ENCODE peak calls at places on chromosomes 5 and 9, in five cellular contexts. One of them, this sample, is unnamed.

GRCh38 chr9:81557957-81558791 is 131.2 kb downstream of the TLE1 start:
- DNase-seq in choroid plexus epithelial cell: peak; percentile 79
- DNase-seq in GM12864: no peak
- DNase-seq in GM23338: no peak
- DNase-seq in adrenal gland: no peak
- DNase-seq in this sample: peak; percentile 46

GRCh38 chr9:126752881-126753670 is 51.8 kb upstream of the ZBTB43 start:
- DNase-seq in GM12864: no peak
- DNase-seq in GM23338: no peak
- DNase-seq in adrenal gland: no peak
- DNase-seq in choroid plexus epithelial cell: no peak
- DNase-seq in this sample: peak; percentile 94

GRCh38 chr5:152584103-152584502 is 179.0 kb upstream of the NMUR2 start:
- DNase-seq in choroid plexus epithelial cell: no peak
- DNase-seq in adrenal gland: no peak
- DNase-seq in GM23338: no peak
- DNase-seq in GM12864: no peak
- DNase-seq in this sample: no peak

GRCh38 chr5:56177134-56177533 is 56.0 kb downstream of the ANKRD55 start:
- DNase-seq in GM23338: no peak
- DNase-seq in adrenal gland: no peak
- DNase-seq in GM12864: no peak
- DNase-seq in choroid plexus epithelial cell: no peak
- DNase-seq in this sample: no peak

GRCh38 chr9:123484130-123484529 is 128.1 kb downstream of the CRB2 start:
- DNase-seq in adrenal gland: no peak
- DNase-seq in choroid plexus epithelial cell: no peak
- DNase-seq in GM12864: no peak
- DNase-seq in GM23338: no peak
- DNase-seq in this sample: no peak

GRCh38 chr5:133641683-133642082 is 29.3 kb upstream of the FSTL4 start:
- DNase-seq in adrenal gland: no peak
- DNase-seq in GM12864: no peak
- DNase-seq in choroid plexus epithelial cell: no peak
- DNase-seq in GM23338: no peak
- DNase-seq in this sample: no peak

GRCh38 chr5:21862986-21863385 is 990.2 kb downstream of the CDH12 start:
- DNase-seq in adrenal gland: no peak
- DNase-seq in GM12864: no peak
- DNase-seq in GM23338: no peak
- DNase-seq in choroid plexus epithelial cell: no peak
- DNase-seq in this sample: no peak

GRCh38 chr9:131739192-131739961 is 499 bp downstream of the RAPGEF1 start:
- DNase-seq in GM23338: peak; percentile 57
- DNase-seq in adrenal gland: peak; percentile 53
- DNase-seq in GM12864: no peak
- DNase-seq in choroid plexus epithelial cell: no peak
- DNase-seq in this sample: no peak

GRCh38 chr9:133615101-133615896 is 6.1 kb upstream of the FAM163B start:
- DNase-seq in GM23338: no peak
- DNase-seq in GM12864: no peak
- DNase-seq in choroid plexus epithelial cell: no peak
- DNase-seq in adrenal gland: no peak
- DNase-seq in this sample: no peak

GRCh38 chr9:130297371-130297770 is 31.8 kb downstream of the HMCN2 start:
- DNase-seq in adrenal gland: no peak
- DNase-seq in choroid plexus epithelial cell: no peak
- DNase-seq in GM23338: no peak
- DNase-seq in GM12864: no peak
- DNase-seq in this sample: no peak

GRCh38 chr5:172849636-172850453 is 15.8 kb downstream of the ERGIC1 start:
- DNase-seq in GM23338: no peak
- DNase-seq in adrenal gland: peak; percentile 48
- DNase-seq in GM12864: peak; percentile 42
- DNase-seq in choroid plexus epithelial cell: no peak
- DNase-seq in this sample: peak; percentile 81

GRCh38 chr9:69198526-69199250 is 24.6 kb downstream of the TJP2 start:
- DNase-seq in adrenal gland: no peak
- DNase-seq in choroid plexus epithelial cell: no peak
- DNase-seq in GM23338: no peak
- DNase-seq in GM12864: no peak
- DNase-seq in this sample: no peak

GRCh38 chr5:7087719-7088297 is 308.1 kb upstream of the ADCY2 start:
- DNase-seq in adrenal gland: no peak
- DNase-seq in GM12864: no peak
- DNase-seq in GM23338: no peak
- DNase-seq in choroid plexus epithelial cell: no peak
- DNase-seq in this sample: no peak

GRCh38 chr5:65087154-65087553 is 318.4 kb downstream of the CWC27 start:
- DNase-seq in adrenal gland: no peak
- DNase-seq in GM12864: no peak
- DNase-seq in choroid plexus epithelial cell: no peak
- DNase-seq in GM23338: no peak
- DNase-seq in this sample: no peak

GRCh38 chr9:129242191-129242953 is 64.3 kb upstream of the IER5L start:
- DNase-seq in GM23338: peak; percentile 51
- DNase-seq in adrenal gland: no peak
- DNase-seq in choroid plexus epithelial cell: no peak
- DNase-seq in GM12864: no peak
- DNase-seq in this sample: no peak

GRCh38 chr9:127904888-127905728 is 5.7 kb upstream of the ST6GALNAC6 start:
- DNase-seq in choroid plexus epithelial cell: no peak
- DNase-seq in GM23338: no peak
- DNase-seq in GM12864: peak; percentile 49
- DNase-seq in adrenal gland: no peak
- DNase-seq in this sample: no peak

GRCh38 chr9:133968966-133969617 is 23.0 kb downstream of the VAV2 start:
- DNase-seq in GM12864: no peak
- DNase-seq in adrenal gland: no peak
- DNase-seq in GM23338: no peak
- DNase-seq in choroid plexus epithelial cell: no peak
- DNase-seq in this sample: peak; percentile 29

GRCh38 chr9:18632624-18633407 is 158.9 kb downstream of the ADAMTSL1 start:
- DNase-seq in GM23338: no peak
- DNase-seq in choroid plexus epithelial cell: peak; percentile 95
- DNase-seq in adrenal gland: peak; percentile 59
- DNase-seq in GM12864: no peak
- DNase-seq in this sample: peak; percentile 69

GRCh38 chr9:5552301-5552700 is 42.0 kb downstream of the PDCD1LG2 start:
- DNase-seq in choroid plexus epithelial cell: no peak
- DNase-seq in GM12864: no peak
- DNase-seq in GM23338: no peak
- DNase-seq in adrenal gland: no peak
- DNase-seq in this sample: peak; percentile 69

GRCh38 chr5:56900395-56900794 is 9.0 kb upstream of the SETD9 start:
- DNase-seq in GM23338: no peak
- DNase-seq in adrenal gland: no peak
- DNase-seq in GM12864: no peak
- DNase-seq in choroid plexus epithelial cell: peak; percentile 47
- DNase-seq in this sample: peak; percentile 34

GRCh38 chr9:93709600-93710369 is 133.4 kb downstream of the PHF2 start:
- DNase-seq in choroid plexus epithelial cell: no peak
- DNase-seq in adrenal gland: no peak
- DNase-seq in GM12864: no peak
- DNase-seq in GM23338: no peak
- DNase-seq in this sample: no peak

GRCh38 chr5:163506726-163507125 is 1.3 kb downstream of the MAT2B start:
- DNase-seq in adrenal gland: no peak
- DNase-seq in GM23338: no peak
- DNase-seq in choroid plexus epithelial cell: peak; percentile 58
- DNase-seq in GM12864: no peak
- DNase-seq in this sample: peak; percentile 64

GRCh38 chr5:121144764-121145163 is 680.7 kb downstream of the PRR16 start:
- DNase-seq in choroid plexus epithelial cell: peak; percentile 16
- DNase-seq in GM23338: no peak
- DNase-seq in adrenal gland: no peak
- DNase-seq in GM12864: no peak
- DNase-seq in this sample: peak; percentile 53

GRCh38 chr9:134959971-134960310 is 42.2 kb upstream of the FCN1 start:
- DNase-seq in GM23338: no peak
- DNase-seq in adrenal gland: no peak
- DNase-seq in GM12864: no peak
- DNase-seq in choroid plexus epithelial cell: no peak
- DNase-seq in this sample: no peak

GRCh38 chr5:337565-338130 is 16.1 kb downstream of the AHRR start:
- DNase-seq in GM12864: no peak
- DNase-seq in GM23338: peak; percentile 80
- DNase-seq in choroid plexus epithelial cell: peak; percentile 64
- DNase-seq in adrenal gland: no peak
- DNase-seq in this sample: peak; percentile 56

GRCh38 chr5:135951807-135952206 is 3.0 kb downstream of the LECT2 start:
- DNase-seq in choroid plexus epithelial cell: no peak
- DNase-seq in GM23338: no peak
- DNase-seq in GM12864: no peak
- DNase-seq in adrenal gland: no peak
- DNase-seq in this sample: no peak

GRCh38 chr9:116574027-116574679 is 113.0 kb upstream of the TRIM32 start:
- DNase-seq in GM12864: no peak
- DNase-seq in GM23338: no peak
- DNase-seq in choroid plexus epithelial cell: peak; percentile 16
- DNase-seq in adrenal gland: no peak
- DNase-seq in this sample: no peak

GRCh38 chr9:137305060-137305787 is 3.2 kb upstream of the NRARP start:
- DNase-seq in choroid plexus epithelial cell: peak; percentile 41
- DNase-seq in adrenal gland: peak; percentile 56
- DNase-seq in GM23338: peak; percentile 78
- DNase-seq in GM12864: no peak
- DNase-seq in this sample: peak; percentile 68

GRCh38 chr5:73687357-73687756 is 61.4 kb downstream of the ARHGEF28 start:
- DNase-seq in choroid plexus epithelial cell: no peak
- DNase-seq in adrenal gland: no peak
- DNase-seq in GM12864: no peak
- DNase-seq in GM23338: no peak
- DNase-seq in this sample: no peak

GRCh38 chr5:159209438-159210305 is at the start of gene RNF145:
- DNase-seq in choroid plexus epithelial cell: peak; percentile 86
- DNase-seq in adrenal gland: peak; percentile 85
- DNase-seq in GM23338: peak; percentile 67
- DNase-seq in GM12864: peak; percentile 84
- DNase-seq in this sample: peak; percentile 92
- TF ChIP-seq CTCF in choroid plexus epithelial cell: no peak
- TF ChIP-seq CTCF in adrenal gland: no peak
- TF ChIP-seq CTCF in GM23338: no peak
- TF ChIP-seq CTCF in GM12864: no peak
- TF ChIP-seq CTCF in this sample: no peak

GRCh38 chr5:96720408-96720807 is 58.2 kb downstream of the CAST start:
- DNase-seq in GM23338: peak; percentile 37
- DNase-seq in GM12864: no peak
- DNase-seq in adrenal gland: no peak
- DNase-seq in choroid plexus epithelial cell: no peak
- DNase-seq in this sample: no peak
- TF ChIP-seq CTCF in GM23338: peak; percentile 22
- TF ChIP-seq CTCF in GM12864: no peak
- TF ChIP-seq CTCF in adrenal gland: peak; percentile 4
- TF ChIP-seq CTCF in choroid plexus epithelial cell: peak; percentile 30
- TF ChIP-seq CTCF in this sample: peak; percentile 36

DNA sequence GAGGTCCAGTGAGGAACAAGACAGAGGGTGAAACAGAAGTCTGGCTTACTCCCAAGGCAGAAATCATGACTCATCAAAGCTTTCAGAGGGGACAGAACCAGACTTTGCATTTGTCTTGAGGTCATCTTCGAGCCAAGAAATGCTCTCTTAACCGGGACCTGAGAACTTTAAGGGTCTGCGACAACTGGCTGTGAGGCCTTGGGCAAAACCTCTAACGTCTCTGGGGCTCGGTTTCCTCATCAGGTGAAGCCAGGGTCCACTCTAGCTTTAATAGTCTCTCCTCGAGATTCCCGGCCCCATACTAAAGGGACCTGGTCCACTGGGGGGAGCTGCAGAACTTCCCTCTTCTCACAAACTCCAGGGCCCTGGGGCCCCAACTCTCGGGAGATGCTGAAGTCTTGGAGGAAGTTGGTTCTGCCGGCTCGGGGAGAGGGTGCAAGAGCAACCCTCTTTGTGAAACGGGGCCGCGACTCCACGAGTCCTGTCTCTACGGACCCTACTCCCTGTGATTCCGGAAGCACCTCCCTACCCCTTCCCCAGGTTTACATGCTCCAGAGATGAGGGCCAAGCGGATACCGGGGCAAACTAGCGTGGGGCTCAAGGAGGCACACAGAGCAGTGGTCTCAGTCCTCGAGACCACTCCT is 2.6 kb downstream of the GLIS3 start:
- DNase-seq in adrenal gland: peak; percentile 84
- DNase-seq in choroid plexus epithelial cell: peak; percentile 93
- DNase-seq in GM23338: peak; percentile 84
- DNase-seq in GM12864: no peak
- DNase-seq in this sample: peak; percentile 73
- TF ChIP-seq CTCF in adrenal gland: peak; percentile 31
- TF ChIP-seq CTCF in choroid plexus epithelial cell: peak; percentile 68
- TF ChIP-seq CTCF in GM23338: peak; percentile 44
- TF ChIP-seq CTCF in GM12864: peak; percentile 45
- TF ChIP-seq CTCF in this sample: peak; percentile 38

DNA sequence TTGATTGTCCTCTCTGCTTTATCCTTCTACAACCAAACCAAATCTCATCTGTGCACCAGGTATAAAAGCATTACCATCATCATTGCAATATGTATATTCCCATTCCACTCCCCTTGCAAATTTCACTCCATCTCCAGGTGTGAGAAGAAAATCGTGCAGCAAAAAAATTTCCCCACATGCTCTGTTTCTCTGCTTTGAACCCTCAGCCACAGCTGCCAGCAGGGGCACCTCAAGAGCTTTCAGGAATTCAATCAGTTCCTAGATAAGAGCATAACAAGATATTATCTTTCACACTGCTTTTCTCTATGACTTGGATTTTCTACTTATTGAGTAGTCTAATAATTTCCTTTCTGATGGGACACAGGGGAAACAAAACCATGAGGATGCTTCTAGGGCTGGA is 204.4 kb downstream of the SEC61B start:
- DNase-seq in GM23338: no peak
- DNase-seq in choroid plexus epithelial cell: no peak
- DNase-seq in adrenal gland: no peak
- DNase-seq in GM12864: no peak
- DNase-seq in this sample: no peak
- TF ChIP-seq CTCF in GM23338: no peak
- TF ChIP-seq CTCF in choroid plexus epithelial cell: no peak
- TF ChIP-seq CTCF in adrenal gland: no peak
- TF ChIP-seq CTCF in GM12864: no peak
- TF ChIP-seq CTCF in this sample: no peak

DNA sequence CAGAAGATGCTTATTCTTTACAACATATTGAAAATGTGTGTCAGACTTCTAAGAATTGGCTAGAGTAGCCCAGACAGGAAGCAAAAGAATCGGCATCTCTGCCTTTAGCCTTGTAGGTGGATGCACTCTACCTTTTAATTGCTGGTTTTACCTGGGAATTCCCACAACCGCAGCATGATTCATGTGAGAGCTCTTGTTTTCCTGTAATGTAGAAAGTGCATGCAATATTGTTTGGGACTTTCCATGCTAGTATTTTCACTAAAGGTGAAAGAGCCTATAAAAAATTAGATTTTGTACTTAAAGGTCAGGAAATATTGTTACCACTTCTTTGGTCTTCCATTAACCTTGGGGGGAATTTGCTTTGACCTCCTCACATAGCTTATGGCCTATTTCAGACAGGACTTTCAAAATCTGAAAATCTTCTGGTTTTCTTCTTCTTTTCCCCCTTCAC is 89.8 kb downstream of the NTRK2 start:
- DNase-seq in GM12864: peak; percentile 73
- DNase-seq in adrenal gland: no peak
- DNase-seq in choroid plexus epithelial cell: no peak
- DNase-seq in GM23338: no peak
- DNase-seq in this sample: peak; percentile 91
- TF ChIP-seq CTCF in GM12864: no peak
- TF ChIP-seq CTCF in adrenal gland: no peak
- TF ChIP-seq CTCF in choroid plexus epithelial cell: no peak
- TF ChIP-seq CTCF in GM23338: no peak
- TF ChIP-seq CTCF in this sample: no peak

GRCh38 chr5:109347252-109347888 is 62.4 kb downstream of the PJA2 start:
- DNase-seq in adrenal gland: no peak
- DNase-seq in GM23338: no peak
- DNase-seq in choroid plexus epithelial cell: no peak
- DNase-seq in GM12864: no peak
- DNase-seq in this sample: no peak
- TF ChIP-seq CTCF in adrenal gland: no peak
- TF ChIP-seq CTCF in GM23338: no peak
- TF ChIP-seq CTCF in choroid plexus epithelial cell: no peak
- TF ChIP-seq CTCF in GM12864: no peak
- TF ChIP-seq CTCF in this sample: no peak

This sample was measured in epithelial cell of esophagus.